ENCODE peak calls at places on chromosomes 7 and 10, in six cellular contexts. J, X, Z, K, V and H are unnamed samples.

GRCh38 chr10:104580774-104581675 is 60.1 kb upstream of the SORCS3 start:
- DNase-seq in J (peak; percentile 61), X (peak; percentile 67), Z (peak; percentile 67), K (peak; percentile 36), V (peak; percentile 55), H (peak; percentile 71)

GRCh38 chr10:127871631-127872010 is 21.1 kb downstream of the CLRN3 start:
- DNase-seq in J (no peak), X (no peak), Z (no peak), K (no peak), V (no peak), H (no peak)

GRCh38 chr10:35422236-35422635 is 85.9 kb downstream of the CCNY start:
- DNase-seq in J (no peak), X (no peak), Z (no peak), K (no peak), V (no peak), H (no peak)

GRCh38 chr10:117894339-117894738 is 152.4 kb downstream of the RAB11FIP2 start:
- DNase-seq in J (no peak), X (no peak), Z (no peak), K (no peak), V (no peak), H (no peak)

GRCh38 chr7:157458254-157458633 is 121.4 kb downstream of the DNAJB6 start:
- DNase-seq in J (no peak), X (no peak), Z (no peak), K (no peak), V (no peak), H (no peak)

GRCh38 chr10:13086051-13086450 is 13.9 kb upstream of the OPTN start:
- DNase-seq in J (peak; percentile 33), X (no peak), Z (no peak), K (no peak), V (no peak), H (no peak)

GRCh38 chr10:112279482-112279881 is 3.7 kb upstream of the TECTB start:
- DNase-seq in J (no peak), X (no peak), Z (no peak), K (no peak), V (no peak), H (no peak)

GRCh38 chr7:131284702-131285419 is 42.8 kb upstream of the MKLN1 start:
- DNase-seq in J (no peak), X (peak; percentile 24), Z (peak; percentile 45), K (no peak), V (no peak), H (peak; percentile 11)

GRCh38 chr7:36889182-36889581 is 164.9 kb upstream of the AOAH start:
- DNase-seq in J (no peak), X (no peak), Z (no peak), K (no peak), V (no peak), H (no peak)

GRCh38 chr10:13193637-13194036 is 32.3 kb downstream of the MCM10 start:
- DNase-seq in J (no peak), X (peak; percentile 64), Z (no peak), K (no peak), V (no peak), H (no peak)

GRCh38 chr7:111727905-111728634 is 165.8 kb upstream of the IMMP2L start:
- DNase-seq in J (no peak), X (no peak), Z (no peak), K (no peak), V (no peak), H (no peak)

GRCh38 chr7:103343758-103344452 is 662 bp downstream of the DNAJC2 start:
- DNase-seq in J (peak; percentile 25), X (peak; percentile 26), Z (no peak), K (no peak), V (peak; percentile 45), H (peak; percentile 43)

GRCh38 chr10:127580822-127581221 is 31.7 kb downstream of the NPS start:
- DNase-seq in J (no peak), X (no peak), Z (no peak), K (no peak), V (no peak), H (no peak)

GRCh38 chr10:51139176-51139575 is 64.9 kb downstream of the PRKG1 start:
- DNase-seq in J (no peak), X (no peak), Z (no peak), K (no peak), V (no peak), H (no peak)

GRCh38 chr10:95295031-95295755 is 4.4 kb upstream of the PDLIM1 start:
- DNase-seq in J (peak; percentile 52), X (peak; percentile 62), Z (peak; percentile 59), K (no peak), V (peak; percentile 26), H (peak; percentile 75)

GRCh38 chr10:24118246-24118645 is 90.7 kb upstream of the KIAA1217 start:
- DNase-seq in J (no peak), X (no peak), Z (no peak), K (no peak), V (no peak), H (peak; percentile 64)

GRCh38 chr7:71626206-71626605 is 494.3 kb downstream of the GALNT17 start:
- DNase-seq in J (peak; percentile 79), X (peak; percentile 11), Z (no peak), K (no peak), V (no peak), H (peak; percentile 84)

GRCh38 chr10:107442035-107442505 is 277.6 kb upstream of the SORCS1 start:
- DNase-seq in J (peak; percentile 8), X (peak; percentile 31), Z (no peak), K (no peak), V (peak; percentile 72), H (peak; percentile 62)

GRCh38 chr7:97022451-97023306 is 2.0 kb downstream of the DLX5 start:
- DNase-seq in J (no peak), X (no peak), Z (no peak), K (no peak), V (no peak), H (no peak)

GRCh38 chr7:106058925-106059324 is 53.2 kb downstream of the SYPL1 start:
- DNase-seq in J (no peak), X (no peak), Z (no peak), K (no peak), V (no peak), H (no peak)

GRCh38 chr7:68280931-68281330 is 1284.3 kb downstream of the TYW1 start:
- DNase-seq in J (no peak), X (no peak), Z (no peak), K (no peak), V (no peak), H (no peak)

GRCh38 chr10:12782537-12782936 is 219.0 kb downstream of the CCDC3 start:
- DNase-seq in J (peak; percentile 14), X (peak; percentile 53), Z (no peak), K (no peak), V (no peak), H (peak; percentile 61)

GRCh38 chr7:138907849-138908248 is 73.3 kb downstream of the KIAA1549 start:
- DNase-seq in J (peak; percentile 9), X (no peak), Z (no peak), K (no peak), V (no peak), H (no peak)
- H3K4me3 ChIP-seq in J (no peak overlapping the region), X (no peak overlapping the region), Z (no peak overlapping the region), K (no peak overlapping the region), V (no peak overlapping the region), H (no peak overlapping the region)

GRCh38 chr7:83469491-83469890 is 179.4 kb downstream of the SEMA3E start:
- DNase-seq in J (no peak), X (no peak), Z (no peak), K (no peak), V (no peak), H (no peak)

GRCh38 chr7:83472376-83472775 is 176.6 kb downstream of the SEMA3E start:
- DNase-seq in J (no peak), X (no peak), Z (no peak), K (no peak), V (no peak), H (no peak)

GRCh38 chr7:83476501-83476900 is 172.4 kb downstream of the SEMA3E start:
- DNase-seq in J (no peak), X (no peak), Z (no peak), K (no peak), V (no peak), H (no peak)

GRCh38 chr7:83478601-83479000 is 170.3 kb downstream of the SEMA3E start:
- DNase-seq in J (no peak), X (no peak), Z (no peak), K (no peak), V (no peak), H (no peak)

DNA sequence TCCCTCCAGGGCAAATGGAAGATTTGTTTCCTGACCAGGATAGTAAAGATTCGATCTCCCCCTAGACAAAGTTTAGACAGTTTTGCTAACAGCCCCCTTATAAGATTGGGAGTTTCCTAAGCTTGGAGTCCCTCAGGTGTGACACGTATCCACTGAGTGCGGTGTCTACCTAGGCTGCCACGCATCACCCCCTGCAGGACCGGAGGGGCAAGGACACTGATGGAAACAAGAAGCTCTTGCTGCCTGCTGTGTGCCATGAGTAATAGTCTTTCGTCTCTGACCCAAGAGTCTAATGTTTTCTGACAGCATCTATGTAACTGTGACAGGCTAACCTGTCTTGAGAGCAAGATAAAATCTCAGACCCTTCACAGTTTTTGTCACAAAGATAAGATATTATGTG is 173.5 kb downstream of the SEMA3E start:
- DNase-seq in J (no peak), X (no peak), Z (no peak), K (no peak), V (no peak), H (peak; percentile 15)
- TF ChIP-seq CTCF in J (no peak), X (peak; percentile 17), Z (no peak), K (peak; percentile 87), V (no peak), H (peak; percentile 25)

DNA sequence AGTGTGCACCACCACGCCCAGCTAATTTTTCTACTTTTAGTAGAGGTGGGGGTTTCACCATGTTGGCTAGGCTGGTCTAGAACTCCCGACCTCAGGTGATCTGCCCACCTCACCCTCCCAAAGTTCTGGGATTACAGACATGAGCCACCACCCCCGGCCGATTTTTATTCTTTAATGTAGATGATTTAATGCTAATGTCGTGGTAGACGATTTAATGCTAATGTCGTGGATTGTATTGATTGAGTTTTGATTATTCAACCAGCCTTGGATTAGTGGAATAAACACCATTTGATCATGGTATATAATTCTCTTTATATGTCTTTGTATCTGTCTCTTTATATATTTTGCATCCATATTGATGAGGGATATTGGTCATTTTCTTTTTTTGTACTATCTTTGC is 52.6 kb downstream of the OGDH start:
- DNase-seq in J (no peak), X (no peak), Z (no peak), K (no peak), V (no peak), H (no peak)
- H3K4me3 ChIP-seq in J (no peak overlapping the region), X (no peak overlapping the region), Z (no peak overlapping the region), K (no peak overlapping the region), V (no peak overlapping the region), H (no peak overlapping the region)

DNA sequence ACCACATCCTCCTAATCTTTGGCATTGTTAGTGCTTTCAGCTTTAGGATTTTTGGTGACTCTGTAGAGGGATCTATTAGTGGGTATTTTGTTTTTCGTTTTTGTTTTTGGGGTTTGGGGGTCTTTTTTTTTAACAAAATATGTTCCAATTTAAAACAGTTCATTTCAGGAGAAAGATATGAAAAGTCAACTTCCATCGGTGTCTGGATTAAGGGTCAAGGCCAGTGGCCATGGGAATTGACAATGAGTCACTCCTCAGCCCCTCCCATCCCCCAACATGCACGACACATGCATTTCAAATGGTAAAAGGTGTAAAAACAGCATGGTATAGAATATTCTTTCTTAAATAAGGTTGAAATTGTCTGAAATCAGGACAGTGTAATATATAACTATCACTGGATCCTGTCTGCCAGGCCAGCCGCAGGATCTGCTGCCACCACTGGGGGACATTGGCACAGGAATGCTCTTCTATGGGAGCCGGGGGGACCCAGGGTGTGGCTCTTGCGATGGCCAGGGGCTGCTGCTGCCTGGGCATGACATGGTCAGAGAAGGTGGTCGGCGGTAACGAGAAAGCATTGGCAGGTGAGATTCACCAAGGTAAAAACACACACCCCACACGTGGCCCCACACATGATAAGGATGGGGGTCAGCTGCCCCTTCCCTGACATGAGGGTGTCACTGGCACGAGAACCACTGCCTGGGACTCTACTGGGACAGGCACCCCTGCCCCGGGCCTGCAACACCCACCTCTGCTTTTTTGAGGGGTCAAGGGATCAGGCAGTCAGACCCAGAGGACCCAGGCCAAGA is 126.2 kb upstream of the KCTD7 start:
- DNase-seq in J (no peak), X (no peak), Z (no peak), K (no peak), V (no peak), H (no peak)
- TF ChIP-seq CTCF in J (no peak), X (peak; percentile 26), Z (no peak), K (peak; percentile 54), V (no peak), H (peak; percentile 33)